ENCODE peak calls at places on chromosome 5, in six cellular contexts. P is stimulated activated CD4-positive, alpha-beta T cell treated with anti-CD3 and anti-CD28 coated beads, Interleukin-15, amount 100 ng/mL, for 24 hours; X is stimulated activated CD8-positive, alpha-beta memory T cell treated with anti-CD3 and anti-CD28 coated beads, Interleukin-12 subunit alpha, Interleukin-12 subunit beta, amount 100 ng/mL, for 4 hours; Z is adrenal gland; V is posterior cingulate gyrus; E is NCI-H1092 treated with DMSO at 0.1 percent for 48 hours. C is an unnamed sample.

GRCh38 chr5:72847439-72847838 is 31.0 kb downstream of the TNPO1 start:
- DNase-seq in P (no peak), V (no peak), Z (no peak), X (no peak), E (no peak), C (no peak)

GRCh38 chr5:150255659-150256415 is 33.7 kb downstream of the CAMK2A start:
- DNase-seq in P (no peak), X (no peak), E (peak), V (no peak), Z (no peak), C (no peak)

GRCh38 chr5:170633235-170634041 is 129.6 kb downstream of the KCNIP1 start:
- DNase-seq in V (no peak), Z (peak), E (peak), X (no peak), P (no peak), C (no peak)

GRCh38 chr5:54309237-54309636 is 1.1 kb downstream of the ARL15 start:
- DNase-seq in E (peak), V (no peak), X (no peak), Z (no peak), P (no peak), C (peak)

GRCh38 chr5:109994135-109994534 is 304.4 kb downstream of the MAN2A1 start:
- DNase-seq in E (no peak), P (no peak), V (no peak), X (no peak), Z (no peak), C (no peak)

GRCh38 chr5:158074992-158075769 is 216.2 kb upstream of the CLINT1 start:
- DNase-seq in X (no peak), V (peak), E (peak), Z (peak), P (peak), C (peak)

GRCh38 chr5:60945760-60946253 is 802 bp downstream of the NDUFAF2 start:
- DNase-seq in V (no peak), E (peak), X (no peak), P (peak), Z (no peak), C (no peak)

GRCh38 chr5:150132740-150133139 is 22.9 kb downstream of the PDGFRB start:
- DNase-seq in P (no peak), X (no peak), Z (no peak), E (no peak), V (no peak), C (no peak)

GRCh38 chr5:178121450-178122276 is 8.3 kb downstream of the N4BP3 start:
- DNase-seq in V (no peak), X (no peak), E (no peak), Z (no peak), P (no peak), C (no peak)

GRCh38 chr5:175202461-175203065 is 241.4 kb downstream of the DRD1 start:
- DNase-seq in P (no peak), E (no peak), V (no peak), X (no peak), Z (peak), C (no peak)

GRCh38 chr5:170315154-170315553 is 17.6 kb upstream of the LCP2 start:
- DNase-seq in V (peak), Z (peak), E (no peak), P (no peak), X (no peak), C (peak)

GRCh38 chr5:146050061-146050460 is 55.3 kb downstream of the PLAC8L1 start:
- DNase-seq in E (no peak), P (no peak), Z (no peak), V (no peak), X (no peak), C (no peak)

GRCh38 chr5:175867587-175868347 is 3.6 kb upstream of the CPLX2 start:
- DNase-seq in Z (peak), V (peak), X (no peak), E (peak), P (peak), C (no peak)

GRCh38 chr5:94025788-94026473 is 284.5 kb upstream of the POU5F2 start:
- DNase-seq in X (no peak), V (no peak), P (no peak), Z (no peak), E (no peak), C (no peak)

GRCh38 chr5:166834246-166834645 is 1457.2 kb upstream of the WWC1 start:
- DNase-seq in X (no peak), V (no peak), E (no peak), P (no peak), Z (no peak), C (no peak)

GRCh38 chr5:91468643-91469422 is 85.7 kb upstream of the ARRDC3 start:
- DNase-seq in V (no peak), Z (no peak), E (no peak), P (no peak), X (no peak), C (no peak)

GRCh38 chr5:76256116-76256889 is 146.8 kb upstream of the IQGAP2 start:
- DNase-seq in E (peak), P (peak), Z (peak), V (peak), X (peak), C (peak)

GRCh38 chr5:30539004-30539634 is 654.4 kb upstream of the CDH6 start:
- DNase-seq in V (no peak), Z (no peak), P (no peak), X (no peak), E (no peak), C (no peak)

GRCh38 chr5:122723606-122724352 is 51.1 kb upstream of the SNX2 start:
- DNase-seq in Z (no peak), E (no peak), V (no peak), X (no peak), P (no peak), C (no peak)

GRCh38 chr5:6457592-6457991 is 8.9 kb downstream of the UBE2QL1 start:
- DNase-seq in Z (no peak), V (no peak), P (no peak), X (no peak), E (no peak), C (no peak)

GRCh38 chr5:150624334-150625163 is 15.9 kb upstream of the SYNPO start:
- DNase-seq in P (peak), X (no peak), E (no peak), Z (peak), V (peak), C (no peak)

GRCh38 chr5:59099270-59099994 is 516.6 kb downstream of the RAB3C start:
- DNase-seq in E (no peak), Z (no peak), V (no peak), P (peak), X (peak), C (no peak)

GRCh38 chr5:157447246-157447645 is 12.8 kb upstream of the NIPAL4 start:
- DNase-seq in V (no peak), Z (no peak), X (no peak), E (no peak), P (no peak), C (no peak)

GRCh38 chr5:150161242-150162141 is 5.1 kb upstream of the CDX1 start:
- DNase-seq in Z (peak), P (peak), X (peak), E (peak), V (peak), C (peak)

GRCh38 chr5:136021016-136021405 is 7.8 kb upstream of the TGFBI start:
- DNase-seq in X (no peak), Z (no peak), E (no peak), V (no peak), P (no peak), C (no peak)

C was measured in amygdala.